ENCODE peak calls at places on chromosomes 5 and 9, in eight cellular contexts. W is GM23248, G is fibroblast of lung, M is left lung, Z is Peyer's patch, H is tibial nerve, K is uterus, O is aorta. Y is an unnamed sample.

GRCh38 chr5:107719207-107719606 is 48.5 kb upstream of the EFNA5 start:
- DNase-seq in K (no peak), Z (no peak), H (no peak), G (no peak), O (no peak), W (no peak), M (no peak), Y (no peak)

GRCh38 chr5:76807296-76807695 is 11.5 kb upstream of the F2RL1 start:
- DNase-seq in O (no peak), Z (no peak), W (peak; percentile 88), K (no peak), H (no peak), G (peak; percentile 76), M (no peak), Y (no peak)

GRCh38 chr5:180366303-180366702 is 13.2 kb upstream of the GFPT2 start:
- DNase-seq in H (no peak), G (no peak), Z (no peak), O (peak; percentile 69), K (no peak), W (peak; percentile 78), M (no peak), Y (no peak)

GRCh38 chr5:14009575-14009974 is 65.1 kb upstream of the DNAH5 start:
- DNase-seq in M (no peak), Z (no peak), G (no peak), O (no peak), W (no peak), K (no peak), H (no peak), Y (no peak)

GRCh38 chr9:35406183-35406959 is 83.5 kb upstream of the RUSC2 start:
- DNase-seq in H (no peak), K (peak; percentile 42), W (peak; percentile 17), M (peak; percentile 85), Z (peak; percentile 69), O (peak; percentile 51), G (peak; percentile 10), Y (no peak)

GRCh38 chr9:97740848-97741821 is 44.0 kb upstream of the XPA start:
- DNase-seq in O (peak; percentile 76), M (peak; percentile 86), W (peak; percentile 81), K (peak; percentile 17), Z (peak; percentile 52), H (peak; percentile 14), G (peak; percentile 44), Y (peak; percentile 37)

GRCh38 chr5:172685036-172685435 is 44.0 kb downstream of the NEURL1B start:
- DNase-seq in G (no peak), K (no peak), H (no peak), Z (no peak), W (no peak), O (peak; percentile 6), M (no peak), Y (no peak)

GRCh38 chr9:78919701-78920100 is 622.8 kb downstream of the PSAT1 start:
- DNase-seq in Z (no peak), W (no peak), O (no peak), H (no peak), G (no peak), K (no peak), M (no peak), Y (no peak)

GRCh38 chr5:109688647-109688998 is 1.1 kb upstream of the MAN2A1 start:
- DNase-seq in O (no peak), Z (peak; percentile 66), W (peak; percentile 65), H (no peak), K (no peak), G (peak; percentile 61), M (no peak), Y (no peak)

GRCh38 chr5:101590384-101590783 is 687.3 kb upstream of the ST8SIA4 start:
- DNase-seq in K (no peak), Z (no peak), O (no peak), M (no peak), G (no peak), H (no peak), W (peak; percentile 45), Y (no peak)

GRCh38 chr9:108333406-108334031 is 522.3 kb downstream of the ACTL7B start:
- DNase-seq in O (no peak), H (no peak), G (no peak), W (no peak), M (no peak), K (no peak), Z (no peak), Y (no peak)

GRCh38 chr5:65120371-65120967 is 351.7 kb downstream of the CWC27 start:
- DNase-seq in M (no peak), Z (no peak), K (no peak), G (no peak), O (no peak), W (no peak), H (no peak), Y (no peak)

GRCh38 chr9:116806075-116806474 is 119.0 kb downstream of the TRIM32 start:
- DNase-seq in Z (no peak), M (no peak), W (peak; percentile 32), K (no peak), H (no peak), O (no peak), G (no peak), Y (no peak)

GRCh38 chr5:151648089-151648488 is 38.6 kb downstream of the SPARC start:
- DNase-seq in M (no peak), O (no peak), Z (no peak), K (no peak), W (no peak), H (no peak), G (no peak), Y (no peak)

GRCh38 chr5:129807162-129807814 is 59.4 kb downstream of the MINAR2 start:
- DNase-seq in M (no peak), W (no peak), K (no peak), G (no peak), O (no peak), H (no peak), Z (no peak), Y (no peak)

GRCh38 chr9:97980918-97981827 is 2.0 kb upstream of the ANP32B start:
- DNase-seq in G (peak; percentile 10), Z (no peak), H (no peak), W (peak; percentile 62), O (no peak), K (peak; percentile 34), M (no peak), Y (peak; percentile 71)

GRCh38 chr9:129514891-129515290 is 106.0 kb downstream of the C9orf50 start:
- DNase-seq in G (no peak), K (no peak), H (no peak), Z (no peak), W (no peak), M (no peak), O (no peak), Y (no peak)

GRCh38 chr9:129511320-129511900 is 109.5 kb downstream of the C9orf50 start:
- DNase-seq in Z (no peak), K (no peak), W (no peak), H (no peak), M (no peak), G (no peak), O (no peak), Y (no peak)

GRCh38 chr9:129513282-129513681 is 107.6 kb downstream of the C9orf50 start:
- DNase-seq in H (no peak), O (no peak), K (no peak), W (peak; percentile 30), G (no peak), Z (no peak), M (no peak), Y (no peak)

GRCh38 chr9:129514497-129514867 is 106.4 kb downstream of the C9orf50 start:
- DNase-seq in Z (no peak), M (no peak), K (no peak), O (no peak), W (no peak), H (no peak), G (no peak), Y (no peak)

DNA sequence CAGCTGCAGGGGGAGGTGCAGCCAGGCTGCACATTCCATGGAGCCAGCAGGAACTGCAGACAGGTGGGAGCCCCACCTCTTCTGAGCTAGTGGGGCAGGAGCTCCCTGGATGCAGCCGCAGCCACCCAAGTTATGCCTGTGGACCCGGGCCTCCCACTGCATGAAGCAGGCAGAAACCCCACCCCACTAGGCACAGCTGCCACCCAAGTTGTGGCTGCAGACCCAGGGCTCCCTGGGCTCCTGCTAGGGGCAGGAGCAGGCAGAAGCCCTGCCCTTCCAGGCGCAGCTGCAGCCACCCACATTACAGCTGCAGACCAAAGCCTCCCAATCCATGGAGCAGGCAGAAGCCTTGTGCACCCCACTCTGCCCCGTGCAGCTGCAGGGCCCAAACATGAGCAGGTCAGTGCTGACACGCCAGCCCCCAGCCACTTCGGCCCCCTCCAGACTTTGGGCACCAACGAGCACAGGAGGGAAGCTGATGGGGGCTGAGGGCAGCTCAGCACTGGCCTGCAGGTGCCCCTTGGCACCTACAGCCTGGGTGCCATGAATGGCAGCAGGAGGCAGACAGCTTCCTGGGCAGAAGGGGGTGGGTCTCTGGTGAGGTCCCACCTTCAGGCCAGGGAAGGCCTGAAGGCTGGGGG is 106.9 kb downstream of the C9orf50 start:
- DNase-seq in G (no peak), K (no peak), O (no peak), W (no peak), M (no peak), H (no peak), Z (no peak), Y (no peak)
- H3K9me3 ChIP-seq in G (no peaks in the 10 kb centered on the region), K (no peaks in the 10 kb centered on the region), O (peaks cover 4% of the 10 kb centered on the region), W (no peaks in the 10 kb centered on the region), M (no peaks in the 10 kb centered on the region), H (peaks cover 38% of the 10 kb centered on the region), Z (no peaks in the 10 kb centered on the region), Y (peaks cover 22% of the 10 kb centered on the region)

DNA sequence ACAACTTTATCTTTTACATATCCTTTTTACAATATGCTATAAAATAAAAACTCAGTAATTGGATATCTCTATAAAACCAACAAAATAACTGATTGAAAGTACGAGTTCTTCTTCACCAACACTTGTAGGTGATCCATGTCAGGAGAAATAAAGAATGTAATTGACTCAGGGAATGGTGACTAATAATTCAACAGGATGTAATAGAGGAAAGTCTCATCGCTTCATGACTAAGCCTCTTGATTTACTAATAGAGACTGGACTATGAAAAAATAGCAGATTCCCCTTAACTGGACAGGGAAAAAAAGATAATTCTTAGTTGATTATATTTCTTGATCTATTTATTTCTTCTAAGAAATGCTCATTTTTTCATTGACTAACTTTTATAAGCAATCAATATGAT is 507.7 kb upstream of the PTGER4 start:
- DNase-seq in Z (no peak), H (no peak), O (no peak), K (no peak), G (peak; percentile 50), M (no peak), W (peak; percentile 76), Y (no peak)
- H3K9me3 ChIP-seq in Z (no peaks in the 10 kb centered on the region), H (peaks cover 23% of the 10 kb centered on the region), O (no peaks in the 10 kb centered on the region), K (no peaks in the 10 kb centered on the region), G (no peaks in the 10 kb centered on the region), M (no peaks in the 10 kb centered on the region), W (no peaks in the 10 kb centered on the region), Y (peaks cover 18% of the 10 kb centered on the region)

GRCh38 chr5:1075931-1076330 is 35.9 kb downstream of the SLC12A7 start:
- DNase-seq in O (no peak), K (no peak), G (no peak), W (no peak), Z (no peak), M (no peak), H (no peak), Y (no peak)
- H3K9me3 ChIP-seq in O (no peaks in the 10 kb centered on the region), K (no peaks in the 10 kb centered on the region), G (no peaks in the 10 kb centered on the region), W (no peaks in the 10 kb centered on the region), Z (no peaks in the 10 kb centered on the region), M (no peaks in the 10 kb centered on the region), H (no peaks in the 10 kb centered on the region), Y (no peaks in the 10 kb centered on the region)

DNA sequence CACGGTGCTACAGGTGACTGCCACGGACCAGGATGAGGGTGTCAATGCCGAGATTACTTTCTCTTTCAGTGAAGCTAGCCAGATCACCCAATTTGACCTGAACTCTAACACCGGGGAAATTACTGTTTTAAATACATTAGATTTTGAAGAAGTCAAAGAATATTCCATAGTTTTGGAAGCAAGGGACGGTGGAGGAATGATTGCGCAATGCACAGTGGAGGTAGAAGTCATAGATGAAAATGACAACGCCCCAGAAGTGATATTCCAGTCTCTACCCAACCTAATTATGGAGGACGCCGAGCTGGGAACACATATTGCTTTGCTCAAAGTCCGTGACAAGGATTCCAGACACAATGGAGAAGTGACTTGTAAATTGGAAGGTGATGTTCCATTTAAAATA is 1.2 kb downstream of the PCDHGB4 start:
- DNase-seq in H (no peak), W (no peak), M (no peak), Z (no peak), K (no peak), O (no peak), G (no peak), Y (no peak)
- H3K9me3 ChIP-seq in H (peaks cover 97% of the 10 kb centered on the region), W (no peaks in the 10 kb centered on the region), M (no peaks in the 10 kb centered on the region), Z (no peaks in the 10 kb centered on the region), K (no peaks in the 10 kb centered on the region), O (peaks cover 36% of the 10 kb centered on the region), G (peaks cover 5% of the 10 kb centered on the region), Y (peaks cover 95% of the 10 kb centered on the region)

Y was measured in breast epithelium.